ENCODE peak calls at places on chromosome 5, in five cellular contexts. U is GM10248, I is cardiac fibroblast, Y is mesothelial cell of epicardium, L is H9. T is an unnamed sample.

GRCh38 chr5:39394946-39395345 is 29.8 kb downstream of the DAB2 start:
- DNase-seq in Y (no peak), L (no peak), U (no peak), I (peak; percentile 83), T (no peak)

GRCh38 chr5:114176356-114176755 is 185.5 kb upstream of the KCNN2 start:
- DNase-seq in U (no peak), L (no peak), Y (no peak), I (peak; percentile 50), T (no peak)

GRCh38 chr5:175556794-175557193 is 78.4 kb downstream of the SFXN1 start:
- DNase-seq in U (no peak), L (no peak), Y (peak; percentile 35), I (no peak), T (no peak)

GRCh38 chr5:169350759-169351240 is 49.9 kb upstream of the SLIT3 start:
- DNase-seq in I (peak; percentile 94), Y (no peak), U (no peak), L (no peak), T (no peak)

GRCh38 chr5:58887721-58888409 is 305.0 kb downstream of the RAB3C start:
- DNase-seq in I (peak; percentile 69), U (no peak), Y (no peak), L (no peak), T (no peak)

GRCh38 chr5:15538516-15538915 is 38.5 kb downstream of the FBXL7 start:
- DNase-seq in L (no peak), I (no peak), U (no peak), Y (no peak), T (no peak)

GRCh38 chr5:141330299-141331080 is at the start of gene PCDHGA1:
- DNase-seq in L (no peak), Y (no peak), I (peak; percentile 59), U (peak; percentile 45), T (no peak)

GRCh38 chr5:180008433-180008832 is 63.1 kb downstream of the RNF130 start:
- DNase-seq in I (no peak), L (no peak), U (no peak), Y (no peak), T (no peak)

GRCh38 chr5:7576023-7576715 is 180.2 kb downstream of the ADCY2 start:
- DNase-seq in L (no peak), Y (no peak), I (no peak), U (no peak), T (no peak)

GRCh38 chr5:132493821-132494220 is 3.2 kb upstream of the IRF1 start:
- DNase-seq in L (no peak), Y (no peak), U (no peak), I (no peak), T (no peak)

GRCh38 chr5:132496631-132497487 is 6.3 kb upstream of the IRF1 start:
- DNase-seq in U (peak; percentile 86), L (peak; percentile 93), I (peak; percentile 94), Y (peak; percentile 80), T (peak; percentile 59)

GRCh38 chr5:132495063-132495671 is 4.6 kb upstream of the IRF1 start:
- DNase-seq in U (no peak), L (peak; percentile 18), Y (peak; percentile 38), I (no peak), T (peak; percentile 16)

GRCh38 chr5:132497488-132497997 is 7.0 kb upstream of the IRF1 start:
- DNase-seq in Y (no peak), U (no peak), L (peak; percentile 66), I (peak; percentile 95), T (peak; percentile 16)

DNA sequence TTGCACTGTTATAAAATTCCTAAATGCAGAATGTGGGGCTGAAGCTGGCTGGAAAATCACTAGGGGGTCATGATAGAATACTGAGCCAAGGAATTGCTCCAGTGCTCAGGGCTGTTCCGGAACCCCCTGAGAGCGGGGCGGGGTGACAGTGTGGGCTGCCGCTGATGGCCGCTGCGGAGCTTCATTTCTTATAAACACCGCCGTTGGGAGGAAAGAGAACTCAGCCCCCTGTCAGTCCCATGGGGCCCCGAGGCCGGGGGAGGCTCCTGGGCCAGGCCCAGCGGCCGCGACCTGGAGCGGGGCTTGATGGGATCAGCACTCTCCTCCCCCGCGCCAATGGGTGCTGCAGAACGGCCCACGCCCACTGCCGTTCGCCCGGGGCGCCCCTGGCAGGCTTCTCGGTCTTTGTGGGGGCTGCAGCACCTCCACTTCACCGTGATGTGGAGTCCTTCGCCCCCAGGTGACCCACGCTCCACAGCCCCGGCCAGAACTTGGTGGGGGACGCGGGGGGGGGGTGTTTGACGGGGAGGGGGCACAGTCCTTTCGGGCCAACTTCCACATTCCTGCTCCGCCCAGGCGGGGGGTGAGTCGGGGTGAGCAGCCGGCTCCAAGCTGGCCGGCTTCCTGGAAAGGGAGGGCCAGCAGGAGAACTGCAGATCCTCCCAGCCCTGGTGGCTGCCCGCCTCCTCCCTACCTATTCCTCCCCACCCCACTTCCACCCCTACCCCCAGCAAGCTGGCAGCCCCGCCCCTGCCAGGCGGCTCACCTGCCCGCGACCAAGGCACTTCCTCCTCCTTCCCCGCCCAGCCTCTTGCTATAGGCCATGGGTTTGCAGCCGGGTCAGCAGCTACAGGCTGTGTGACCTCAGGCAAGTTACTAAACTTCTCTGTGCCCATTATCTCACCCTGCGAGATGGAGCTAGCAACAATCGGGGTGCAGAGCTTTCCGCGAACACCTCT is 5.4 kb upstream of the IRF1 start:
- DNase-seq in I (peak; percentile 97), Y (peak; percentile 78), U (peak; percentile 83), L (peak; percentile 98), T (peak; percentile 79)
- TF ChIP-seq CTCF in I (no peak), Y (no peak), U (peak; percentile 0), L (no peak), T (no peak)

DNA sequence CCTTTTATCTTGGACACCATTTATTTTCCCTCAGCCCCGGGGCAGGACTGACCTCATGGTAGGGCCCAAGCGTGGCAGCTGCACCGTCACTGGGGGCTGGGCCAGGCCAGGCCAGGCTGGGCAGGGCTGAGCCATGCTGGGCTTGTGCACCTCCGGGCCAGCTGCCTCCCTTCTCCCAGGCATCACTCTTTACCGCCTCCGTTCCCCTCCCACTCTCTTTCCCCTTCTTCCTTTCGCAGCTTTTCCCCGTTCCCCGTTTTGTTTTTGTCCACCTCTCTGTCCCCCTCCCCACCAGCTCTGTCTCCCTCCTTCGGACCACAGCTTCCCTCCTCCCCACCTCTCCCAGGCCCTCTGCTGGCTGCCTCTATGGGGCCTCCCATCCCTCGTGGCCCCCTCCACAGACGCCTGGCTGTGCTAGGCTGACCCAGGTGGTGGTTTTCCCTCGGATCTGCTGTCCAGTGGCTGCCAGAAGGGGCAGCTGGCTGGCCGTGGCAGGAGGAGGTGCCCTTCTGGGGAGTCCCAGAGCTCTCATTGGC is 17.9 kb downstream of the FGF18 start:
- DNase-seq in L (peak; percentile 53), U (no peak), Y (no peak), I (no peak), T (no peak)
- TF ChIP-seq CTCF in L (peak; percentile 17), U (no peak), Y (no peak), I (no peak), T (no peak)

DNA sequence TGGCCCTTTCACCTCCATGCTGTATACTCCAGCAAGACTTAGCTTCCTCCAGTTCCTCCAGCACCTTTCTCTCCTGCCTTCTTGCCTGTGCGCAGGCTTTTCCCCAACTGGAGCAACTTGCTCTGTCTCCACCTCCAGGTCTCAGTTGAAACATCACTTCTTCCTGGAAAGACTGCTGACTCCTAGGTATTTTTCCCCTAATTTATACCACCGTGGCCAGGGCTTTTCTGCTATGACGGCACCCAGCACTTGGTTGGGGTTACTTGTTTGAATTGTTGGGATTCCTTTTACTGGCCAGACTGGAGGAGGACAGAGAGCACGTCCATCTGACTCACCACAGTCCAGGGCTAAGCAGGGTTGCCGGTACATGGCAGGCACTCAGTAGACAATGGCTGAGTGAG is 67.5 kb downstream of the KCNIP1 start:
- DNase-seq in L (no peak), Y (no peak), U (no peak), I (peak; percentile 3), T (no peak)
- TF ChIP-seq CTCF in L (no peak), Y (no peak), U (no peak), I (no peak), T (no peak)

GRCh38 chr5:109692852-109693251 is 3.1 kb downstream of the MAN2A1 start:
- DNase-seq in I (no peak), L (no peak), Y (no peak), U (no peak), T (no peak)

GRCh38 chr5:109689740-109690455 is at the start of gene MAN2A1:
- DNase-seq in I (peak; percentile 76), Y (peak; percentile 72), L (peak; percentile 71), U (peak; percentile 73), T (peak; percentile 81)

GRCh38 chr5:109692011-109692410 is 2.3 kb downstream of the MAN2A1 start:
- DNase-seq in L (no peak), U (no peak), I (peak; percentile 45), Y (no peak), T (no peak)

GRCh38 chr5:109690456-109691247 is 925 bp downstream of the MAN2A1 start:
- DNase-seq in Y (peak; percentile 60), I (peak; percentile 86), L (peak; percentile 37), U (peak; percentile 49), T (peak; percentile 55)

DNA sequence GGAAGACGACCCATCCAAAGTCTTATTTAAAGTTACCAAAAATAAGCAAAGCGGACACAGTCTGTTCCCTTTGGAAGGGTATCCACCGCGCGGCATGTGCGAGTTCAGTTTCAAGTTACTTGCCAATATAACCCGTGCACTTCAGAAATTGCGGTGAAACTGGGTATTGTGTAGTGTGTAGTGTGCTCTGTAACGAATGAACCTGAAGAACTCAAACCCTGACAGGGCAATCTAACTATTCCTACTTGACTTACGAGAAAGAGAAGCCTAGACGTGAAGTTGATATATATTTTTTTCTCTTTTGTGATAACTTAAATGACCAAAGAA is 1.5 kb downstream of the MAN2A1 start:
- DNase-seq in U (no peak), Y (no peak), I (no peak), L (no peak), T (no peak)
- TF ChIP-seq CTCF in U (no peak), Y (no peak), I (no peak), L (peak; percentile 10), T (no peak)

DNA sequence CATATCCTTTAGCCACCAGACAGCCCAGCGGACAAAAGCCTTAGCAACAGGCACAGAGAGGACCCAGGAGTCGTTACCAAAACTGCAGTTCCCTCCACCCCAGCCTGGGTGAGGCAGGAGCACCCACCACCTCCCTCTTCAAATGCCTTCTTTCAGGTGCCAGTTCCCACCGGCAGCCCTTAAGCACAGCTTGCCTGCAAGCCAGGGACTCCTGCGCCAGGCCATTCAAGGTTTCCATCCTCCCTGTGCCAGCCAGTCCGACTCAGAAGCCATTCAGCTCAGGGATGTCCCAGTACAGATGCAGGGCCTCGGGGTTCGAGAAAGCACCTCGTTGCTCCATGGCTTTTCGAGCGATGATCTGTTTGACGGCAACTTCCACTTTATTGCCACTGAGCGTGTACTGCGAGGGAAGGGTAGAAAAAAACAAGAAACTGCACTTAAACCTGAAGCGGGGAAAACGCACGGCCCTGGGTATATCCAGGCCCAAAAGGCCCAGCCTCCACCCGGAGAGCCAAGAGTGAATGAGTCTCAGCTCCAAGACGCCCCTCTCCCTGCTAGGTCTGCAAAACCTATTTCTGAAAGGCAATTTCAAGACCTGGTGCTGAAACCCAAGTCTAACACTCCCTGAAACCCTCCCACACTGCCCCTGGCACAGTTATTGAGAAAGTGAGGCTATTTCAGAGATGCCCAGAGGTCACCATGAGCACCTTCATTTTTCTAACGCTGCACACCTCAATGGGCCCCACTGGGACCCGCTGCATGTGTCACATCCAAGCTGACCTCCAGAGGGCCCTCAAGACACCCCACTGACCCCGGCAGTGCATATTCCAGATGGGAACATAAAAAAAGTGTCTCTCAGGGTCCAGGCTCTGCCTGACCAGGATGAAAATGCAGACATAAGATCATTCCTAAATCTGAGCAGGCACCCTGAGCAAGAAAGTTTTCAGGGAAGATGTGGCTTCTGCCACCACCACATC is 36.8 kb upstream of the ZNF354A start:
- DNase-seq in L (no peak), U (no peak), Y (no peak), I (no peak), T (no peak)
- TF ChIP-seq CTCF in L (peak; percentile 54), U (no peak), Y (no peak), I (no peak), T (no peak)

T was measured in activated B cell treated with CpG ODN at 0.5 μM for 24 hours.